ENCODE peak calls at places on chromosomes 16 and 17, in seven cellular contexts. One of them, this sample, is unnamed. For H3K36me3, the result is how much of the 10 kb centered on the place peaks cover.

GRCh38 chr16:1258906-1259759 is 3.3 kb downstream of the TPSD1 start:
- DNase-seq in fibroblast of lung: no peak
- DNase-seq in breast epithelium: no peak
- DNase-seq in heart right ventricle: no peak
- DNase-seq in CD8-positive, alpha-beta T cell: no peak
- DNase-seq in PC-3: peak
- DNase-seq in prostate gland: no peak
- DNase-seq in this sample: no peak

GRCh38 chr16:48047755-48048154 is 108.0 kb downstream of the ABCC12 start:
- DNase-seq in CD8-positive, alpha-beta T cell: no peak
- DNase-seq in prostate gland: no peak
- DNase-seq in heart right ventricle: no peak
- DNase-seq in breast epithelium: no peak
- DNase-seq in PC-3: no peak
- DNase-seq in fibroblast of lung: no peak
- DNase-seq in this sample: no peak

GRCh38 chr16:90046122-90046970 is 27.1 kb upstream of the DBNDD1 start:
- DNase-seq in breast epithelium: peak
- DNase-seq in PC-3: no peak
- DNase-seq in fibroblast of lung: no peak
- DNase-seq in CD8-positive, alpha-beta T cell: no peak
- DNase-seq in prostate gland: no peak
- DNase-seq in heart right ventricle: no peak
- DNase-seq in this sample: no peak

GRCh38 chr17:32157225-32157624 is 14.9 kb downstream of the RHOT1 start:
- DNase-seq in breast epithelium: no peak
- DNase-seq in CD8-positive, alpha-beta T cell: no peak
- DNase-seq in fibroblast of lung: peak
- DNase-seq in heart right ventricle: no peak
- DNase-seq in PC-3: peak
- DNase-seq in prostate gland: no peak
- DNase-seq in this sample: no peak

GRCh38 chr16:67101301-67101675 is 8.5 kb upstream of the PHAF1 start:
- DNase-seq in breast epithelium: no peak
- DNase-seq in CD8-positive, alpha-beta T cell: no peak
- DNase-seq in prostate gland: no peak
- DNase-seq in PC-3: no peak
- DNase-seq in fibroblast of lung: no peak
- DNase-seq in heart right ventricle: no peak
- DNase-seq in this sample: no peak

GRCh38 chr17:29945281-29945680 is 3.8 kb downstream of the EFCAB5 start:
- DNase-seq in CD8-positive, alpha-beta T cell: no peak
- DNase-seq in heart right ventricle: no peak
- DNase-seq in PC-3: no peak
- DNase-seq in fibroblast of lung: no peak
- DNase-seq in prostate gland: no peak
- DNase-seq in breast epithelium: no peak
- DNase-seq in this sample: no peak

GRCh38 chr17:44900894-44901293 is 1.6 kb upstream of the EFTUD2 start:
- DNase-seq in prostate gland: no peak
- DNase-seq in PC-3: peak
- DNase-seq in breast epithelium: no peak
- DNase-seq in CD8-positive, alpha-beta T cell: no peak
- DNase-seq in fibroblast of lung: peak
- DNase-seq in heart right ventricle: no peak
- DNase-seq in this sample: peak

GRCh38 chr17:56434610-56435009 is 158.9 kb upstream of the NOG start:
- DNase-seq in breast epithelium: no peak
- DNase-seq in PC-3: no peak
- DNase-seq in prostate gland: no peak
- DNase-seq in heart right ventricle: no peak
- DNase-seq in CD8-positive, alpha-beta T cell: no peak
- DNase-seq in fibroblast of lung: no peak
- DNase-seq in this sample: no peak

GRCh38 chr16:74984194-74984669 is 691 bp downstream of the WDR59 start:
- DNase-seq in prostate gland: no peak
- DNase-seq in fibroblast of lung: no peak
- DNase-seq in PC-3: peak
- DNase-seq in breast epithelium: no peak
- DNase-seq in CD8-positive, alpha-beta T cell: no peak
- DNase-seq in heart right ventricle: no peak
- DNase-seq in this sample: no peak

GRCh38 chr16:10583269-10583668 is 2.9 kb upstream of the EMP2 start:
- DNase-seq in fibroblast of lung: no peak
- DNase-seq in heart right ventricle: no peak
- DNase-seq in prostate gland: no peak
- DNase-seq in breast epithelium: no peak
- DNase-seq in PC-3: no peak
- DNase-seq in CD8-positive, alpha-beta T cell: no peak
- DNase-seq in this sample: no peak

GRCh38 chr17:82201498-82201910 is 11.1 kb downstream of the CCDC57 start:
- DNase-seq in prostate gland: no peak
- DNase-seq in PC-3: no peak
- DNase-seq in CD8-positive, alpha-beta T cell: no peak
- DNase-seq in heart right ventricle: no peak
- DNase-seq in breast epithelium: no peak
- DNase-seq in fibroblast of lung: no peak
- DNase-seq in this sample: no peak

GRCh38 chr17:62135742-62136141 is 70.7 kb upstream of the MED13 start:
- DNase-seq in breast epithelium: no peak
- DNase-seq in PC-3: no peak
- DNase-seq in CD8-positive, alpha-beta T cell: no peak
- DNase-seq in prostate gland: no peak
- DNase-seq in heart right ventricle: no peak
- DNase-seq in fibroblast of lung: no peak
- DNase-seq in this sample: no peak

GRCh38 chr16:73717266-73718057 is 579.2 kb upstream of the PSMD7 start:
- DNase-seq in breast epithelium: no peak
- DNase-seq in CD8-positive, alpha-beta T cell: no peak
- DNase-seq in prostate gland: no peak
- DNase-seq in PC-3: no peak
- DNase-seq in fibroblast of lung: no peak
- DNase-seq in heart right ventricle: no peak
- DNase-seq in this sample: no peak

GRCh38 chr16:48907906-48908634 is 298.1 kb upstream of the N4BP1 start:
- DNase-seq in heart right ventricle: no peak
- DNase-seq in breast epithelium: no peak
- DNase-seq in PC-3: no peak
- DNase-seq in fibroblast of lung: no peak
- DNase-seq in prostate gland: no peak
- DNase-seq in CD8-positive, alpha-beta T cell: no peak
- DNase-seq in this sample: no peak

GRCh38 chr16:55930036-55930435 is 54.9 kb upstream of the CES5A start:
- DNase-seq in breast epithelium: no peak
- DNase-seq in prostate gland: no peak
- DNase-seq in CD8-positive, alpha-beta T cell: no peak
- DNase-seq in fibroblast of lung: no peak
- DNase-seq in heart right ventricle: no peak
- DNase-seq in PC-3: no peak
- DNase-seq in this sample: no peak

GRCh38 chr17:27544350-27545131 is 86.4 kb upstream of the LGALS9 start:
- DNase-seq in breast epithelium: no peak
- DNase-seq in prostate gland: no peak
- DNase-seq in PC-3: no peak
- DNase-seq in fibroblast of lung: peak
- DNase-seq in CD8-positive, alpha-beta T cell: no peak
- DNase-seq in heart right ventricle: no peak
- DNase-seq in this sample: no peak

GRCh38 chr16:58027341-58028167 is 2.0 kb downstream of the MMP15 start:
- DNase-seq in CD8-positive, alpha-beta T cell: no peak
- DNase-seq in breast epithelium: no peak
- DNase-seq in fibroblast of lung: peak
- DNase-seq in heart right ventricle: peak
- DNase-seq in prostate gland: no peak
- DNase-seq in PC-3: peak
- DNase-seq in this sample: no peak

GRCh38 chr16:57060323-57061083 is 31.9 kb upstream of the CPNE2 start:
- DNase-seq in prostate gland: no peak
- DNase-seq in heart right ventricle: no peak
- DNase-seq in breast epithelium: no peak
- DNase-seq in CD8-positive, alpha-beta T cell: no peak
- DNase-seq in fibroblast of lung: no peak
- DNase-seq in PC-3: no peak
- DNase-seq in this sample: peak

DNA sequence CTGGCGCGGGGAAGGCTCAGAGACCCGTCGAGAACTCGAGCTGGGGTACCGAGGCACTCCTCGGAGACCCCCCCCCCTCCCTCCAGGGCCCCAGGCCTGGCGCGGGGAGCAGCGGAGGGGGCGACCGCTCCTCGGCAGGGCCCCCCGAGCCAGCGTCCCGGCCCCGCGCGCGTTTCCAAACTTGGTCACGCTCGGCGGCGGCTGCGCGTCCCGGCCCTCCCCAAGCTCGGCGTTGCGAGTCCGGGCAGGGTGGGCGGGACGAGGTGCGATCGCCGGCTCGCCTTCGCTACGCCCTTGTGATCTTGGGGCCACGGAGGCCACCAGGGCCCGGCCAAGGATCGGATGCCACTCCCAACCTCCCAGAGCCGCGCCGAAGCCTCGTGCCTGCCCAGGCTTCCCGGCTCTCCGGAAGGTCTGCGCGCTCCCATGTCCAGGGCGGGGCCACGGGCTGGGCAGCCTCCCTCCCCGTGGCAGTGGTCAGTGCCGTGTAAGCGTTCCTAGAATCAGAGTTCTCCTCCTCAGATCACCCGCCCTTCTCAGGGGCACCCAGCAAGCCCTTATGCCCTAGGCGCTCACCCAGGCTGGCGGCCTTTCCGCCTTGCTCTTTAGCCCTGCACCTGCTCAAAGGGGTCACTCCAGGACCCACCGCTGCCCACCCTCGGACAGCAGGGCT is 12.0 kb upstream of the MRPS23 start:
- DNase-seq in prostate gland: peak
- DNase-seq in breast epithelium: peak
- DNase-seq in CD8-positive, alpha-beta T cell: no peak
- DNase-seq in PC-3: peak
- DNase-seq in heart right ventricle: peak
- DNase-seq in fibroblast of lung: peak
- DNase-seq in this sample: no peak
- H3K4me3 ChIP-seq in prostate gland: peak
- H3K4me3 ChIP-seq in breast epithelium: peak
- H3K4me3 ChIP-seq in CD8-positive, alpha-beta T cell: peak
- H3K4me3 ChIP-seq in PC-3: peak
- H3K4me3 ChIP-seq in heart right ventricle: peak
- H3K4me3 ChIP-seq in fibroblast of lung: peak
- H3K4me3 ChIP-seq in this sample: no peak

GRCh38 chr16:2429771-2430663 is 770 bp downstream of the CCNF start:
- DNase-seq in breast epithelium: no peak
- DNase-seq in heart right ventricle: no peak
- DNase-seq in PC-3: peak
- DNase-seq in CD8-positive, alpha-beta T cell: no peak
- DNase-seq in prostate gland: peak
- DNase-seq in fibroblast of lung: peak
- DNase-seq in this sample: peak

GRCh38 chr16:2432286-2432685 is 3.0 kb downstream of the CCNF start:
- DNase-seq in prostate gland: no peak
- DNase-seq in PC-3: no peak
- DNase-seq in breast epithelium: no peak
- DNase-seq in CD8-positive, alpha-beta T cell: no peak
- DNase-seq in heart right ventricle: no peak
- DNase-seq in fibroblast of lung: no peak
- DNase-seq in this sample: no peak

GRCh38 chr16:2429037-2429770 is at the start of gene CCNF:
- DNase-seq in breast epithelium: peak
- DNase-seq in CD8-positive, alpha-beta T cell: peak
- DNase-seq in PC-3: peak
- DNase-seq in fibroblast of lung: peak
- DNase-seq in prostate gland: peak
- DNase-seq in heart right ventricle: peak
- DNase-seq in this sample: peak

GRCh38 chr16:2436110-2436509 is 6.9 kb downstream of the CCNF start:
- DNase-seq in CD8-positive, alpha-beta T cell: no peak
- DNase-seq in prostate gland: peak
- DNase-seq in heart right ventricle: no peak
- DNase-seq in fibroblast of lung: no peak
- DNase-seq in breast epithelium: no peak
- DNase-seq in PC-3: no peak
- DNase-seq in this sample: no peak

DNA sequence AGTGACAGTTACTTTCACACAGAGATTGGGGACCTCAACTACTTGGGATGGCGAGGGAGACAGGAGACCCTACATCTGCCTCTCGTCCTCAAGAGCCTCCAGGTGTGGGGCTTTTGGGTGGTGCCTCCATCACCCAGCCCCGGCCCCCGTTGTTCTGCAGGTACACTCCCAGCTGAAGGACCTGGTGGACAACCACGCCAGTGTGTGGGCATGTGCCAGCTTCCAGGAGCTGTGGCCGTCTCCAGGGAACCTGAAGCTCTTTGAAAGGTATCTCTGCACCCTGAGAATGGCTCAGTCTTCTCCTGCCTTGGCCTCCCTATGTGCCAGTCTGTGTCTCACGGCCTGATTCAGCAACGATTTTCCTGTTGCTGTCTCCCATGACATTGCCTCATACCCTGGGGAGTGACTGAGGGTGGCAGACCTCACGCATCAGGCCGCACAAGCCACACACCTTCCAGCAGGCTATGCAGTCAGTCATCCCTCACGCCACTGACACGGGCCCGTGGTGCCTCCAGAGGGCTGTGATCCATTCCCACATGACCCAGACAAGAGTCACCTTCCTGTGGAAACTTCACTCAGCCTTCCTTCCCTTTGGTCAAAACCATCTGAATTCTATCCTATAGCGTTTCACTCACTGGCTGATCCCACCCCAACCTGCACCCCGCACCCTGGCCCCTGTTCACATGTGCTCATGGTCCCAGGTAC is 3.7 kb downstream of the CCNF start:
- DNase-seq in breast epithelium: no peak
- DNase-seq in CD8-positive, alpha-beta T cell: no peak
- DNase-seq in prostate gland: no peak
- DNase-seq in heart right ventricle: no peak
- DNase-seq in fibroblast of lung: no peak
- DNase-seq in PC-3: no peak
- DNase-seq in this sample: no peak
- H3K36me3 ChIP-seq in breast epithelium: under half
- H3K36me3 ChIP-seq in CD8-positive, alpha-beta T cell: under half
- H3K36me3 ChIP-seq in prostate gland: under half
- H3K36me3 ChIP-seq in heart right ventricle: under half
- H3K36me3 ChIP-seq in fibroblast of lung: under half
- H3K36me3 ChIP-seq in PC-3: under half
- H3K36me3 ChIP-seq in this sample: half or more

GRCh38 chr17:58932956-58933355 is 173.7 kb downstream of the TRIM37 start:
- DNase-seq in heart right ventricle: no peak
- DNase-seq in CD8-positive, alpha-beta T cell: no peak
- DNase-seq in prostate gland: no peak
- DNase-seq in breast epithelium: no peak
- DNase-seq in fibroblast of lung: no peak
- DNase-seq in PC-3: peak
- DNase-seq in this sample: no peak
- H3K4me3 ChIP-seq in heart right ventricle: no peak
- H3K4me3 ChIP-seq in CD8-positive, alpha-beta T cell: no peak
- H3K4me3 ChIP-seq in prostate gland: no peak
- H3K4me3 ChIP-seq in breast epithelium: no peak
- H3K4me3 ChIP-seq in fibroblast of lung: no peak
- H3K4me3 ChIP-seq in PC-3: no peak
- H3K4me3 ChIP-seq in this sample: no peak

DNA sequence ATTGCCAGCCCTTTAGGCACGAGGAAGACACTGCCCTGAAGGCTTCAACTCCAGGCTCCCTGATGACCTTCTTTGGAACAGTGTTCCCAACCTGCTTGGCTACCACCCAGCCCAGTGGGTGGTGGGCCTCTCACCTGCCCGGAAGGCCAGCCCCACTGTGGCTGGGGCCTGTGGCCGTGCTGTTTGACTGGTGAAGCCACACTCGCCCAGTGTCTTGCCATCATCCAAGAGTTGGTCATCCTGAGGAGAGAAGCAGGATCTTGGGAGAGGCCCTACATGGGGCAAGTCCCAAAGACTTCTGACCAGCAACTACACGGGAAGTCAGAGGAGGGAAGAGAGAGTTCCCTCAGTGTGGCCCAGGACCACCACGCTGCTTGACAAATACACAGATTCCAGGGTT is 1.8 kb downstream of the ELOB start:
- DNase-seq in fibroblast of lung: no peak
- DNase-seq in prostate gland: no peak
- DNase-seq in CD8-positive, alpha-beta T cell: no peak
- DNase-seq in heart right ventricle: no peak
- DNase-seq in breast epithelium: no peak
- DNase-seq in PC-3: no peak
- DNase-seq in this sample: no peak
- H3K36me3 ChIP-seq in fibroblast of lung: under half
- H3K36me3 ChIP-seq in prostate gland: under half
- H3K36me3 ChIP-seq in CD8-positive, alpha-beta T cell: under half
- H3K36me3 ChIP-seq in heart right ventricle: under half
- H3K36me3 ChIP-seq in breast epithelium: under half
- H3K36me3 ChIP-seq in PC-3: under half
- H3K36me3 ChIP-seq in this sample: half or more

This sample was measured in MG63.